ENCODE peak calls at places on chromosome 15, in four cellular contexts. B is GM23338, I is HepG2, D is HL-60. V is an unnamed sample.

GRCh38 chr15:65285291-65286068 is 1.2 kb downstream of the PARP16 start:
- DNase-seq in B (no peak), D (no peak), I (no peak), V (no peak)

GRCh38 chr15:97875513-97876285 is 84.8 kb upstream of the ARRDC4 start:
- DNase-seq in D (no peak), I (no peak), B (peak; percentile 62), V (no peak)

GRCh38 chr15:63462053-63462452 is 42.3 kb upstream of the USP3 start:
- DNase-seq in D (no peak), I (no peak), B (no peak), V (no peak)

GRCh38 chr15:48609486-48609885 is 36.0 kb downstream of the FBN1 start:
- DNase-seq in D (no peak), B (no peak), I (no peak), V (no peak)

GRCh38 chr15:56234804-56235203 is 8.9 kb downstream of the RFX7 start:
- DNase-seq in B (no peak), D (no peak), I (no peak), V (no peak)

GRCh38 chr15:100786901-100787566 is 92.6 kb upstream of the ALDH1A3 start:
- DNase-seq in D (no peak), I (no peak), B (no peak), V (no peak)

GRCh38 chr15:63606333-63606732 is 9.1 kb downstream of the FBXL22 start:
- DNase-seq in B (no peak), D (no peak), I (no peak), V (no peak)

GRCh38 chr15:85709250-85709649 is 85.5 kb downstream of the KLHL25 start:
- DNase-seq in B (no peak), D (no peak), I (no peak), V (no peak)

GRCh38 chr15:28037969-28038640 is 61.0 kb downstream of the OCA2 start:
- DNase-seq in I (peak; percentile 82), D (no peak), B (no peak), V (no peak)

GRCh38 chr15:43403616-43404015 is 32.7 kb downstream of the TUBGCP4 start:
- DNase-seq in D (no peak), B (no peak), I (no peak), V (no peak)

GRCh38 chr15:49247556-49248102 is 77.6 kb downstream of the GALK2 start:
- DNase-seq in B (no peak), D (no peak), I (no peak), V (no peak)

GRCh38 chr15:25684521-25685215 is 178.5 kb downstream of the ATP10A start:
- DNase-seq in I (no peak), D (no peak), B (no peak), V (no peak)

GRCh38 chr15:31463521-31464102 is 137.0 kb downstream of the KLF13 start:
- DNase-seq in B (no peak), I (no peak), D (no peak), V (no peak)

GRCh38 chr15:31467361-31467760 is 140.7 kb downstream of the KLF13 start:
- DNase-seq in B (no peak), D (no peak), I (no peak), V (no peak)

GRCh38 chr15:31464216-31465082 is 137.8 kb downstream of the KLF13 start:
- DNase-seq in I (no peak), D (no peak), B (no peak), V (no peak)

GRCh38 chr15:31461911-31462480 is 135.4 kb downstream of the KLF13 start:
- DNase-seq in I (no peak), D (no peak), B (peak; percentile 49), V (no peak)

GRCh38 chr15:31465083-31465955 is 138.7 kb downstream of the KLF13 start:
- DNase-seq in D (no peak), B (no peak), I (no peak), V (no peak)
- TF ChIP-seq REST in D (no peak), B (no peak), I (no peak), V (no peak)

GRCh38 chr15:79101866-79102581 is 11.4 kb upstream of the RASGRF1 start:
- DNase-seq in D (no peak), B (no peak), I (no peak), V (no peak)

GRCh38 chr15:79094611-79095021 is 4.0 kb upstream of the RASGRF1 start:
- DNase-seq in B (peak; percentile 17), I (no peak), D (no peak), V (no peak)

GRCh38 chr15:79102595-79102994 is 12.0 kb upstream of the RASGRF1 start:
- DNase-seq in I (no peak), B (no peak), D (no peak), V (no peak)

GRCh38 chr15:79105141-79105540 is 14.6 kb upstream of the RASGRF1 start:
- DNase-seq in D (no peak), I (no peak), B (no peak), V (no peak)

GRCh38 chr15:79099692-79100091 is 9.1 kb upstream of the RASGRF1 start:
- DNase-seq in B (no peak), I (no peak), D (no peak), V (no peak)
- TF ChIP-seq REST in B (peak; percentile 63), I (peak; percentile 89), D (peak; percentile 88), V (peak; percentile 79)

GRCh38 chr15:68817304-68818087 is 3.2 kb downstream of the ANP32A start:
- DNase-seq in B (peak; percentile 66), D (no peak), I (peak; percentile 37), V (no peak)

GRCh38 chr15:68818088-68818670 is 2.5 kb downstream of the ANP32A start:
- DNase-seq in D (no peak), I (peak; percentile 64), B (peak; percentile 82), V (no peak)

GRCh38 chr15:68815598-68815997 is 5.1 kb downstream of the ANP32A start:
- DNase-seq in D (no peak), B (no peak), I (no peak), V (no peak)

GRCh38 chr15:68816158-68816557 is 4.5 kb downstream of the ANP32A start:
- DNase-seq in I (no peak), B (no peak), D (no peak), V (no peak)

GRCh38 chr15:68816795-68817303 is 3.8 kb downstream of the ANP32A start:
- DNase-seq in B (no peak), D (no peak), I (peak; percentile 70), V (no peak)
- TF ChIP-seq REST in B (no peak), D (no peak), I (no peak), V (no peak)

DNA sequence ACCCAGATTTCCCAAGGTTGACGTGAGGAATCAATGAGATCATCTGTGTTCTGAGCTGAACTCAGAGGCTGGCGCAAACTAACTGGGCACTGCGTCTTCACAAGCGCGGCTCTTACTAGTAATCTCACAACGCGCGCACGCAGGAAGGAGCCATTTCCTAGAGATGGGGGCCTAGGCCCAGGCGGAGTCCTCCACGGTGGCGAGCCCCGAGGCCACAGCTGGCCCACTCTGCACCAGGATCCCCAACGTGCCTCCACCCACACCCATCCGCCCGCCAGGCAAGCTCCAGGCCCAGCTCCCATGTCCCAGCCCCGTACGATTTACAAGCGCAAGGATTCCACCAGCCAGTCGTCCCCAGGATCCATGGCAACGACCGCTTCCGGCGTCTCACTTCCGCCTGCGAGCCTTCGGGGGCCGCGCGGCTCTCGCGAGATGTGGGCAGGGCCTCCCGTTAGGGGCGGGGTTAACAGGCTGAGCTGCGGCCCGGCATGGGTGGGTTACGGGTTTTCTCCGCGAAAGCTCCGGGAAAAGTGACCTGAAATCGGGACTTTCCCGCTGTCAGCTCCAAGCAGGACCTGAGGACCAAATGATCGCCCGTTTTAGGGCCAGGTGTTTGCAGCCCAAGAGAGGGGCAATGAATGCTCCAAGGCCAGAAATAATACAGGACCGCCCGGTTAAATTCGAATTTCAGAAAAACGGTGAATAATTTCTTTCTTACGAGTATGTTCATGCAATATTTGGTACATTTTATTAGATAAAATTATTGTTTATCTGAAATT is at the start of gene WDR73:
- DNase-seq in D (peak; percentile 86), B (peak; percentile 97), I (peak; percentile 89), V (peak; percentile 57)
- TF ChIP-seq REST in D (peak; percentile 34), B (no peak), I (no peak), V (no peak)

DNA sequence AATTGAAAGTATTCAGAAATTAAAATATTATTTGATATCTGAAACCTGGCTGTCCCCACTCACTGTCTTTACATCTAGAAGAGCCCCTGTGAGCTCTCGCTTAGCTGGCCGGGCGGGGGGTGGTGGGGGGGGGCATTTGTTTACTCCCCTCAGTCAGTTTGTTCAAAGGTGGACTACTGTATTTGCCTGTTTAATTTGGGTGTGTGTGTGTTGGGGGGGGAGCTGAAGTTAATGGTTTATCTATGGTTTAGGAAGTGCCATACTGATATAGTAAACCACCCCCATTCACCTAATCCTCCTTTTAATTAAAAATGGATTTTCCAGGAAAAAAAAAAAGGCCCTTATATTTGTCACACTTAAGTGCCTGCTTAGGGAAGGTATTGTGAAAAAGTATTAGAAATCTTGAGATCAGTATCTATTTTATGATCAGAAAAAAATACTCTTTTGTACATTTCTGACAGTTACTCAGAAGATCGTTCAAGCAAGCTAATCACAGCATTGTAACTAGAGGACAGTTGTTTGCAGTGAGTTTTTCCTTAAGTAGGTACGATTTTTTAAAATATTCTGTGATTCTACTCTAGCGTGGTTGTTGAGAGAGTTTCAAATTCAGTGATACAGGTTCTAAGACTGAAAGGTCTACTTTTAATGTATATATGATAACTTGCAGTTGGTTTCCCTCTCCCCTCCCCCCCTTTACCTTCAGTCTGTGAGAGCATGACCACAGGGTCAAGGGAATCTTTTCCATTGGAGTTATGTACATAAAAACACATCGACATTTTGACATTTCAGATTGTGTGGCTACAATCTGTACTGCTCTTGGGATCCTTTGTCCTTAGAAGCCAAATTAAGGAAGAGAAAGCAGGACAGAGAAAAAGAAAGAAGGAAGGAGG is 8.5 kb downstream of the NR2F2 start:
- DNase-seq in B (peak; percentile 28), D (no peak), I (peak; percentile 89), V (no peak)
- TF ChIP-seq REST in B (no peak), D (no peak), I (peak; percentile 21), V (no peak)

DNA sequence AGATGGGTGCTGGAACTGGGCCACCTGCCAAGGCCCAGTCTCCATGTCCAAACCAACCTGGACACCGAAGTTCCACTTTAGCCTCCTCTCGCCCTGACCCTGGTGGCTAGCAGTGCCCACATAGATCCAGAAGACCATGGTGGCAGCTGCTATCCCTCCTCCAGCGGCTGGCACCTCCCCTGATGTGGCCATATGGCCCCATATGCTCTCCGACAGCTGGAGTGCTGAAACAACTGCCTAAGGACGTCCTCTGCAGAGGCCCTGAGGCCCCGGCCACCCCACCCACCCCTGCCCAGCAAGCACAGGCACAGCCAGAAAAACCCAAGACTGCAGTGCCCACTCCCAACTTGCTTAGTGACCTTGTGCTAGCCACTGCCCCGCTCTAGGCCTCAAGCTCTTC is 182.3 kb upstream of the LINGO1 start:
- DNase-seq in D (no peak), I (no peak), B (no peak), V (no peak)
- TF ChIP-seq REST in D (peak; percentile 72), I (no peak), B (no peak), V (no peak)

DNA sequence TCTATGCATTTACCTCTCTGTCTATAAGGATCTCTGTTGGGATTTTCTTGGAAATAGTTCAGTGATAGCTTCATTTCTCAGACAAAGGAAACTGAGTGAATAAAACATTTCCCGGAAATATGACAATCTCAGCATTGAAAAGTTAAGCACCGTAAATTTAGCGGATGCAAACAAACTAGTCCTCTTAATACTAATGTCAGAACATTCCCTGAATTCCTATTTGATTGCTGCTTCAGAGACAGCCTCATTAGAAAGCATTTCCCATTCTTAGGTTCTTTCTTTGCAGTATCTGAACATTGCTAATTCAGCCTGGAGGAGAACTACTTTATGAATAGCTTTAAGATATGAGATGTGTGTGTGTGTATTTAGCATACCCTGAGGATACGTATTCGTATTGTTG is 101.3 kb downstream of the NR2F2 start:
- DNase-seq in I (no peak), D (no peak), B (no peak), V (no peak)
- TF ChIP-seq REST in I (no peak), D (no peak), B (no peak), V (no peak)